ENCODE peak calls at places on chromosomes 7 and 10, in five cellular contexts. K is naive thymus-derived CD8-positive, alpha-beta T cell; D is COR-L47; U is choroid plexus epithelial cell; E is stimulated activated CD8-positive, alpha-beta memory T cell treated with anti-CD3 and anti-CD28 coated beads, Interleukin-7, amount 100 ng/mL, for 24 hours. C is an unnamed sample.

GRCh38 chr7:47809387-47809786 is 138.9 kb downstream of the PKD1L1 start:
- DNase-seq in U (no peak), E (no peak), D (no peak), K (no peak), C (no peak)

GRCh38 chr7:125828153-125828690 is 898.6 kb upstream of the POT1 start:
- DNase-seq in E (no peak), K (no peak), U (peak), D (no peak), C (no peak)

GRCh38 chr7:12725575-12726316 is 38.3 kb downstream of the ARL4A start:
- DNase-seq in E (no peak), U (no peak), K (no peak), D (no peak), C (no peak)

GRCh38 chr10:114308470-114309110 is 69.5 kb downstream of the VWA2 start:
- DNase-seq in E (no peak), K (no peak), D (no peak), U (no peak), C (no peak)

GRCh38 chr10:54905793-54906192 is 104.8 kb upstream of the PCDH15 start:
- DNase-seq in K (no peak), D (no peak), E (no peak), U (no peak), C (no peak)

GRCh38 chr7:29976673-29977072 is 12.9 kb downstream of the SCRN1 start:
- DNase-seq in D (no peak), K (no peak), U (peak), E (no peak), C (no peak)

GRCh38 chr10:27388761-27389399 is 115.2 kb upstream of the RAB18 start:
- DNase-seq in D (no peak), E (no peak), K (no peak), U (peak), C (no peak)

GRCh38 chr7:29091722-29092121 is 54.6 kb downstream of the CPVL start:
- DNase-seq in E (no peak), U (peak), D (peak), K (no peak), C (peak)

GRCh38 chr10:51000164-51000563 is 74.1 kb upstream of the PRKG1 start:
- DNase-seq in D (no peak), U (peak), K (no peak), E (no peak), C (no peak)

GRCh38 chr7:2037301-2037804 is 195.4 kb downstream of the MAD1L1 start:
- DNase-seq in E (no peak), U (no peak), D (no peak), K (no peak), C (no peak)

GRCh38 chr10:105742184-105742583 is 1101.1 kb downstream of the SORCS3 start:
- DNase-seq in K (no peak), U (no peak), E (no peak), D (no peak), C (peak)

GRCh38 chr10:126243306-126243705 is 145.0 kb downstream of the ADAM12 start:
- DNase-seq in K (no peak), E (no peak), D (no peak), U (peak), C (no peak)

GRCh38 chr7:155709453-155709852 is 65.0 kb downstream of the RBM33 start:
- DNase-seq in D (no peak), K (no peak), U (no peak), E (no peak), C (no peak)

GRCh38 chr7:14734839-14735321 is 167.7 kb downstream of the DGKB start:
- DNase-seq in K (no peak), D (peak), U (peak), E (no peak), C (no peak)

GRCh38 chr7:143490719-143491306 is 13.1 kb downstream of the TAS2R41 start:
- DNase-seq in D (no peak), K (no peak), E (no peak), U (peak), C (peak)

GRCh38 chr7:150988230-150989226 is 2.3 kb upstream of the NOS3 start:
- DNase-seq in E (peak), D (peak), K (peak), U (peak), C (peak)

GRCh38 chr10:47054936-47055335 is 143.7 kb downstream of the PTPN20 start:
- DNase-seq in D (no peak), U (no peak), E (no peak), K (no peak), C (no peak)

GRCh38 chr7:17021205-17021604 is 139.4 kb upstream of the AGR3 start:
- DNase-seq in U (peak), K (no peak), D (no peak), E (no peak), C (no peak)

GRCh38 chr7:155344270-155344617 is 46.6 kb downstream of the INSIG1 start:
- DNase-seq in D (no peak), K (no peak), E (no peak), U (no peak), C (no peak)

GRCh38 chr7:192035-192649 is at the start of gene FAM20C:
- DNase-seq in U (peak), D (peak), K (peak), E (peak), C (peak)

GRCh38 chr7:2018786-2019692 is 213.7 kb downstream of the MAD1L1 start:
- DNase-seq in D (no peak), E (no peak), U (peak), K (no peak), C (peak)

GRCh38 chr10:7082967-7083366 is 327.9 kb downstream of the SFMBT2 start:
- DNase-seq in D (no peak), K (no peak), E (no peak), U (no peak), C (no peak)

GRCh38 chr10:5944389-5945202 is 32.7 kb downstream of the IL15RA start:
- DNase-seq in E (no peak), U (peak), D (peak), K (no peak), C (peak)

GRCh38 chr7:130925136-130925794 is 191.3 kb upstream of the KLF14 start:
- DNase-seq in K (no peak), D (no peak), E (no peak), U (no peak), C (no peak)

GRCh38 chr10:43282881-43283280 is 16.0 kb upstream of the RASGEF1A start:
- DNase-seq in E (no peak), K (no peak), U (no peak), D (no peak), C (no peak)

GRCh38 chr7:191105-192034 is 1.0 kb upstream of the FAM20C start:
- DNase-seq in K (no peak), E (no peak), D (peak), U (peak), C (peak)

GRCh38 chr7:105602325-105603305 is 21.3 kb upstream of the EFCAB10 start:
- DNase-seq in E (no peak), K (no peak), U (peak), D (no peak), C (peak)

GRCh38 chr10:93999401-93999851 is 5.7 kb downstream of the PLCE1 start:
- DNase-seq in E (no peak), K (no peak), U (peak), D (no peak), C (no peak)

GRCh38 chr10:83607959-83608745 is 531.2 kb upstream of the GHITM start:
- DNase-seq in K (no peak), E (no peak), D (no peak), U (peak), C (no peak)

GRCh38 chr7:155373359-155374273 is 75.9 kb downstream of the INSIG1 start:
- DNase-seq in E (no peak), K (no peak), D (no peak), U (peak), C (no peak)

GRCh38 chr7:2761131-2761624 is 73.2 kb downstream of the AMZ1 start:
- DNase-seq in D (no peak), K (no peak), E (no peak), U (no peak), C (no peak)

GRCh38 chr7:35691827-35692307 is 3.1 kb downstream of the HERPUD2 start:
- DNase-seq in K (no peak), D (no peak), U (peak), E (no peak), C (no peak)

GRCh38 chr10:97422921-97423420 is 3.0 kb upstream of the PGAM1 start:
- DNase-seq in D (no peak), U (peak), K (no peak), E (no peak), C (peak)

GRCh38 chr10:89795840-89796239 is 94.5 kb downstream of the KIF20B start:
- DNase-seq in D (no peak), E (no peak), K (no peak), U (no peak), C (no peak)

GRCh38 chr7:32293833-32294232 is 196.3 kb downstream of the LSM5 start:
- DNase-seq in U (no peak), K (no peak), E (no peak), D (no peak), C (no peak)

GRCh38 chr10:35172574-35172973 is 45.9 kb downstream of the CREM start:
- DNase-seq in K (no peak), E (no peak), U (peak), D (no peak), C (peak)

GRCh38 chr10:69810097-69810496 is 8.4 kb downstream of the COL13A1 start:
- DNase-seq in K (no peak), E (no peak), D (no peak), U (no peak), C (no peak)

GRCh38 chr10:122468923-122469781 is 7.8 kb downstream of the HTRA1 start:
- DNase-seq in K (no peak), E (no peak), D (peak), U (peak), C (peak)